ENCODE peak calls at places on chromosomes 16 and 17, in ten cellular contexts. F is transverse colon, T is prostate gland, W is HCT116, B is esophagus muscularis mucosa, Y is breast epithelium, O is HL-60, S is Panc1, I is H1, R is stomach. H is an unnamed sample.

GRCh38 chr17:66537518-66537917 is 235.1 kb downstream of the PRKCA start:
- DNase-seq in F (no peak), T (no peak), W (no peak), B (no peak), Y (no peak), O (no peak), S (no peak), I (no peak), R (no peak), H (no peak)

GRCh38 chr17:81306491-81306890 is 11.4 kb upstream of the SLC38A10 start:
- DNase-seq in F (no peak), T (no peak), W (no peak), B (no peak), Y (no peak), O (no peak), S (no peak), I (no peak), R (no peak), H (no peak)

GRCh38 chr17:65345261-65346060 is 208.3 kb downstream of the RGS9 start:
- DNase-seq in F (no peak), T (no peak), W (no peak), B (no peak), Y (no peak), O (no peak), S (no peak), I (no peak), R (no peak), H (no peak)

GRCh38 chr17:78844301-78845005 is 3.8 kb upstream of the USP36 start:
- DNase-seq in F (no peak), T (no peak), W (no peak), B (no peak), Y (no peak), O (no peak), S (no peak), I (no peak), R (no peak), H (no peak)

GRCh38 chr17:3861761-3862681 is 16.0 kb upstream of the NCBP3 start:
- DNase-seq in F (no peak), T (no peak), W (no peak), B (no peak), Y (no peak), O (no peak), S (no peak), I (no peak), R (no peak), H (no peak)

GRCh38 chr17:65468321-65468720 is 93.1 kb downstream of the AXIN2 start:
- DNase-seq in F (no peak), T (no peak), W (no peak), B (no peak), Y (no peak), O (no peak), S (no peak), I (no peak), R (no peak), H (no peak)

GRCh38 chr17:16322636-16323035 is 30.6 kb downstream of the CENPV start:
- DNase-seq in F (no peak), T (no peak), W (no peak), B (no peak), Y (no peak), O (no peak), S (no peak), I (no peak), R (no peak), H (no peak)

GRCh38 chr16:67936876-67937605 is 391 bp upstream of the PSMB10 start:
- DNase-seq in F (peak; percentile 83), T (peak; percentile 60), W (no peak), B (no peak), Y (peak; percentile 56), O (peak; percentile 93), S (no peak), I (no peak), R (peak; percentile 78), H (no peak)

GRCh38 chr16:70778901-70779309 is 22.1 kb downstream of the VAC14 start:
- DNase-seq in F (peak; percentile 38), T (peak; percentile 35), W (peak; percentile 81), B (peak; percentile 95), Y (peak; percentile 72), O (no peak), S (no peak), I (peak; percentile 87), R (no peak), H (no peak)

GRCh38 chr16:70782237-70782636 is 18.7 kb downstream of the VAC14 start:
- DNase-seq in F (no peak), T (no peak), W (no peak), B (no peak), Y (no peak), O (no peak), S (no peak), I (no peak), R (no peak), H (no peak)

GRCh38 chr16:70781800-70782199 is 19.2 kb downstream of the VAC14 start:
- DNase-seq in F (no peak), T (no peak), W (no peak), B (no peak), Y (no peak), O (no peak), S (no peak), I (no peak), R (no peak), H (no peak)

GRCh38 chr16:70779361-70779760 is 21.6 kb downstream of the VAC14 start:
- DNase-seq in F (no peak), T (no peak), W (no peak), B (no peak), Y (no peak), O (no peak), S (no peak), I (no peak), R (no peak), H (no peak)

DNA sequence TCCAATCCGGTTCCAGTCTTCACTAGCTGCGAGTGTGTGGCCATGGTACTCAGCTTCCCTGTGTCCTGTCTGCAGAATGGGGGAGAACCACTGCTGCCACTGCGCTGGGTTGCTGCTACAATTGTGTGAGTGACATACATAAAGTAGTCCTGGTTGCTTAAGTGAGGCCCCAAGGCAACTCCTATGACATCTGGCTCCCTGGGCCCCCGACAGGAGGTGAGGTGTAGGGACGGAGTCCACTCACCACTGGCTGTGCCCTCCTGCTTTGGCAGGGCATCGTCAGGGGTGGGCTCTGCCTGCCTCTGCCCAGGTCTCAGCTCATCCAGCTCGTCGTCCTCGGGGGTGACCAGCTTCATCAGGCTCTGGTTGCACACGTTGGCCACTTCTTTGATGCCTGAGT is 20.4 kb downstream of the VAC14 start:
- DNase-seq in F (no peak), T (no peak), W (no peak), B (no peak), Y (no peak), O (no peak), S (no peak), I (no peak), R (no peak), H (no peak)
- H3K27ac ChIP-seq in F (no peak overlapping the region), T (no peak overlapping the region), W (no peak overlapping the region), B (no peak overlapping the region), Y (no peak overlapping the region), O (no peak overlapping the region), S (no peak overlapping the region), I (no peak overlapping the region), R (no peak overlapping the region), H (no peak overlapping the region)

GRCh38 chr17:28598389-28598788 is 436 bp downstream of the SPAG5 start:
- DNase-seq in F (no peak), T (no peak), W (no peak), B (no peak), Y (no peak), O (no peak), S (no peak), I (no peak), R (no peak), H (no peak)
- H3K4me3 ChIP-seq in F (peak overlapping the region; percentile 22), T (peak overlapping the region; percentile 47), W (peak overlapping the region; percentile 93), B (peak overlapping the region; percentile 67), Y (peak overlapping the region; percentile 74), O (peak overlapping the region; percentile 98), S (peak overlapping the region; percentile 82), I (peak overlapping the region; percentile 93), R (peak overlapping the region; percentile 71), H (peak overlapping the region; percentile 100)

GRCh38 chr16:30416624-30417298 is 9.4 kb downstream of the ZNF771 start:
- DNase-seq in F (no peak), T (no peak), W (no peak), B (no peak), Y (no peak), O (no peak), S (no peak), I (no peak), R (no peak), H (no peak)

GRCh38 chr16:30421010-30421409 is 8.8 kb downstream of the DCTPP1 start:
- DNase-seq in F (no peak), T (no peak), W (no peak), B (no peak), Y (no peak), O (no peak), S (no peak), I (no peak), R (no peak), H (no peak)

GRCh38 chr16:30416047-30416603 is 8.7 kb downstream of the ZNF771 start:
- DNase-seq in F (no peak), T (no peak), W (no peak), B (no peak), Y (no peak), O (no peak), S (no peak), I (no peak), R (no peak), H (no peak)

GRCh38 chr16:30418350-30419181 is 11.2 kb downstream of the ZNF771 start:
- DNase-seq in F (peak; percentile 50), T (no peak), W (no peak), B (no peak), Y (no peak), O (peak; percentile 18), S (no peak), I (no peak), R (no peak), H (no peak)

DNA sequence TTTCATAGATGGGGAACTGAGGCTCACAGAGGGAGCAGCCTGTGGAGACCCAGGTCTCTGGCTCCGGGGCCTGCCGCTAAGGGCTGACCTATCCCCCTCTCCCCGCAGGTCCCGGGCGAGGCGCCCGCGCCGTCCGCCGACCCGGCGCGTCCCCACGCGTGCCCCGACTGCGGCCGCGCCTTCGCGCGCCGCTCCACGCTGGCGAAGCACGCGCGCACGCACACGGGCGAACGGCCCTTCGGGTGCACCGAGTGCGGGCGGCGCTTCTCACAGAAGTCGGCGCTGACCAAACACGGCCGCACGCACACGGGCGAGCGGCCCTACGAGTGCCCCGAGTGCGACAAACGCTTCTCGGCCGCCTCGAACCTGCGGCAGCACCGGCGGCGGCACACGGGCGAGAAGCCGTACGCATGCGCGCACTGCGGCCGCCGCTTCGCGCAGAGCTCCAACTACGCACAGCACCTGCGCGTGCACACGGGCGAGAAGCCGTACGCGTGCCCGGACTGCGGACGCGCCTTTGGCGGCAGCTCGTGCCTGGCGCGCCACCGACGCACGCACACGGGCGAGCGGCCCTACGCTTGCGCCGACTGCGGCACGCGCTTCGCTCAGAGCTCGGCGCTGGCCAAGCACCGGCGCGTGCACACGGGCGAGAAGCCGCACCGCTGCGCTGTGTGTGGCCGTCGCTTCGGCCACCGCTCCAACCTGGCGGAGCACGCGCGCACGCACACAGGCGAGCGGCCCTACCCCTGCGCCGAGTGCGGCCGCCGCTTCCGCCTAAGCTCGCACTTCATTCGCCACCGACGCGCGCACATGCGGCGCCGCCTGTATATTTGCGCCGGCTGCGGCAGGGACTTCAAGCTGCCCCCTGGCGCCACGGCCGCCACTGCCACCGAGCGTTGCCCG is 10.3 kb downstream of the ZNF771 start:
- DNase-seq in F (peak; percentile 90), T (peak; percentile 78), W (peak; percentile 91), B (no peak), Y (peak; percentile 46), O (peak; percentile 89), S (peak; percentile 81), I (peak; percentile 86), R (peak; percentile 90), H (peak; percentile 39)
- TF ChIP-seq POLR2AphosphoS5 in F (peak; percentile 88), T (peak; percentile 62), W (peak; percentile 69), B (peak; percentile 78), Y (peak; percentile 80), O (peak; percentile 61), S (peak; percentile 55), I (no peak), R (peak; percentile 96), H (peak; percentile 71)

GRCh38 chr17:7436556-7437368 is 1.5 kb downstream of the TMEM102 start:
- DNase-seq in F (peak; percentile 88), T (peak; percentile 79), W (peak; percentile 79), B (no peak), Y (peak; percentile 81), O (peak; percentile 65), S (peak; percentile 91), I (peak; percentile 87), R (peak; percentile 90), H (no peak)
- H3K27ac ChIP-seq in F (peak overlapping the region; percentile 88), T (peak overlapping the region; percentile 81), W (peak overlapping the region; percentile 95), B (peak overlapping the region; percentile 67), Y (peak overlapping the region; percentile 93), O (peak overlapping the region; percentile 74), S (peak overlapping the region; percentile 77), I (peak overlapping the region; percentile 59), R (peak overlapping the region; percentile 84), H (peak overlapping the region; percentile 67)

H was measured in SK-N-MC.